ENCODE peak calls at places on chromosome 13, in seven cellular contexts. D is cardiac muscle cell, A is breast epithelium, Y is thoracic aorta, N is uterus, W is kidney, H is mesendoderm. J is an unnamed sample.

GRCh38 chr13:30049692-30050091 is 199.3 kb upstream of the UBL3 start:
- DNase-seq in D (no peak), A (peak; percentile 24), Y (no peak), N (no peak), W (no peak), H (no peak), J (no peak)

GRCh38 chr13:107977175-107977574 is 238.2 kb downstream of the LIG4 start:
- DNase-seq in D (no peak), A (no peak), Y (no peak), N (no peak), W (no peak), H (peak; percentile 12), J (no peak)

GRCh38 chr13:99585609-99586008 is 84.3 kb downstream of the TM9SF2 start:
- DNase-seq in D (peak; percentile 27), A (no peak), Y (no peak), N (no peak), W (no peak), H (no peak), J (no peak)

GRCh38 chr13:42964681-42965305 is 27.2 kb downstream of the EPSTI1 start:
- DNase-seq in D (peak; percentile 31), A (no peak), Y (no peak), N (no peak), W (no peak), H (no peak), J (no peak)

GRCh38 chr13:48828962-48829405 is 146.7 kb upstream of the FNDC3A start:
- DNase-seq in D (no peak), A (no peak), Y (no peak), N (no peak), W (no peak), H (peak; percentile 79), J (no peak)

GRCh38 chr13:51837016-51837415 is 8.0 kb downstream of the TMEM272 start:
- DNase-seq in D (no peak), A (no peak), Y (no peak), N (no peak), W (no peak), H (no peak), J (no peak)

GRCh38 chr13:76974618-76974975 is 17.3 kb upstream of the CLN5 start:
- DNase-seq in D (no peak), A (no peak), Y (no peak), N (no peak), W (no peak), H (no peak), J (no peak)

GRCh38 chr13:50711449-50711848 is 132.0 kb downstream of the DLEU7 start:
- DNase-seq in D (no peak), A (no peak), Y (no peak), N (no peak), W (no peak), H (no peak), J (no peak)

GRCh38 chr13:74187564-74187963 is 53.4 kb upstream of the KLF12 start:
- DNase-seq in D (no peak), A (no peak), Y (no peak), N (no peak), W (no peak), H (peak; percentile 28), J (no peak)

GRCh38 chr13:24112791-24113190 is 47.7 kb upstream of the SPATA13 start:
- DNase-seq in D (peak; percentile 50), A (no peak), Y (no peak), N (no peak), W (no peak), H (no peak), J (no peak)

GRCh38 chr13:103835052-103835451 is 768.8 kb upstream of the SLC10A2 start:
- DNase-seq in D (no peak), A (no peak), Y (no peak), N (no peak), W (no peak), H (no peak), J (no peak)

GRCh38 chr13:101452519-101453485 is at the start of gene ITGBL1:
- DNase-seq in D (peak; percentile 8), A (no peak), Y (no peak), N (no peak), W (peak; percentile 62), H (no peak), J (no peak)

GRCh38 chr13:112740502-112741131 is 50.8 kb downstream of the ATP11A start:
- DNase-seq in D (peak; percentile 71), A (peak; percentile 39), Y (no peak), N (peak; percentile 82), W (peak; percentile 89), H (no peak), J (peak; percentile 86)

GRCh38 chr13:44096906-44097305 is 217.2 kb downstream of the LACC1 start:
- DNase-seq in D (no peak), A (no peak), Y (no peak), N (no peak), W (no peak), H (no peak), J (no peak)

GRCh38 chr13:110499621-110500281 is 61.8 kb downstream of the RAB20 start:
- DNase-seq in D (no peak), A (no peak), Y (no peak), N (no peak), W (no peak), H (no peak), J (no peak)

GRCh38 chr13:41005709-41006108 is 13.4 kb downstream of the ELF1 start:
- DNase-seq in D (no peak), A (no peak), Y (no peak), N (no peak), W (no peak), H (no peak), J (no peak)

GRCh38 chr13:41004875-41005693 is 14.0 kb downstream of the ELF1 start:
- DNase-seq in D (peak; percentile 35), A (no peak), Y (no peak), N (no peak), W (no peak), H (no peak), J (no peak)

GRCh38 chr13:41007359-41008118 is 11.6 kb downstream of the ELF1 start:
- DNase-seq in D (no peak), A (no peak), Y (no peak), N (no peak), W (no peak), H (no peak), J (no peak)

GRCh38 chr13:41006951-41007350 is 12.2 kb downstream of the ELF1 start:
- DNase-seq in D (no peak), A (no peak), Y (no peak), N (no peak), W (no peak), H (no peak), J (no peak)

DNA sequence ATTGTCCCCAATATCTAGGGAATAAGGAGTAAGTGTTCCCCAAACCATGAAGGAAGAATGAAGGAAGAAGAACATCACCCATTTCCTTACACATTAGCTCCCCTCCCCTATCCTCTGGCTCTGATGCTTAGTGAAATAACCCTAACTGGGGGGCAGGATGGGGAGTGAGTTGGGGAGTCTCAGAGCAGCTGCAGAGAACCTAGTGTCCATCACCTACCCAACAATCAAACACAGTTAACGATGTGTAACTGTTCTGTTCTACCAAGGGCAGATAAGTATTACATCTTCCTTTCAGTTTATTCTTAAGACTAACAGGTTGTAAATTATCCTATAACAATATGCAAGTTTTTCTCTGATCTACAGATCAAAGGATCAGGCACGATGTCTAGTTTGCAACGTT is 12.8 kb downstream of the ELF1 start:
- DNase-seq in D (no peak), A (no peak), Y (no peak), N (no peak), W (no peak), H (no peak), J (no peak)
- H3K4me1 ChIP-seq in D (peaks cover 6% of the 10 kb centered on the region), A (no peaks in the 10 kb centered on the region), Y (peaks cover 44% of the 10 kb centered on the region), N (no peaks in the 10 kb centered on the region), W (peaks cover 7% of the 10 kb centered on the region), H (no peaks in the 10 kb centered on the region), J (peaks cover 39% of the 10 kb centered on the region)

GRCh38 chr13:114120486-114121430 is 11.7 kb downstream of the RASA3 start:
- DNase-seq in D (no peak), A (no peak), Y (no peak), N (no peak), W (no peak), H (no peak), J (no peak)

GRCh38 chr13:114116734-114117133 is 15.7 kb downstream of the RASA3 start:
- DNase-seq in D (no peak), A (no peak), Y (no peak), N (peak; percentile 3), W (peak; percentile 45), H (no peak), J (no peak)

GRCh38 chr13:114118763-114119123 is 13.7 kb downstream of the RASA3 start:
- DNase-seq in D (peak; percentile 62), A (no peak), Y (no peak), N (no peak), W (peak; percentile 59), H (no peak), J (no peak)

GRCh38 chr13:114118086-114118762 is 14.2 kb downstream of the RASA3 start:
- DNase-seq in D (no peak), A (no peak), Y (no peak), N (no peak), W (peak; percentile 59), H (no peak), J (no peak)

GRCh38 chr13:114119196-114119595 is 13.2 kb downstream of the RASA3 start:
- DNase-seq in D (peak; percentile 92), A (no peak), Y (no peak), N (peak; percentile 45), W (peak; percentile 83), H (peak; percentile 98), J (no peak)
- H3K4me3 ChIP-seq in D (no peak overlapping the region), A (peak overlapping the region; percentile 30), Y (peak overlapping the region; percentile 66), N (peak overlapping the region; percentile 2), W (no peak overlapping the region), H (no peak overlapping the region), J (no peak overlapping the region)

GRCh38 chr13:97319088-97319487 is 97.0 kb downstream of the MBNL2 start:
- DNase-seq in D (peak; percentile 31), A (no peak), Y (no peak), N (no peak), W (peak; percentile 69), H (no peak), J (no peak)

GRCh38 chr13:97318532-97318931 is 96.4 kb downstream of the MBNL2 start:
- DNase-seq in D (peak; percentile 24), A (no peak), Y (no peak), N (no peak), W (no peak), H (no peak), J (no peak)

GRCh38 chr13:97322740-97323342 is 100.7 kb downstream of the MBNL2 start:
- DNase-seq in D (peak; percentile 52), A (no peak), Y (no peak), N (no peak), W (no peak), H (no peak), J (no peak)

GRCh38 chr13:97321616-97322321 is 99.6 kb downstream of the MBNL2 start:
- DNase-seq in D (no peak), A (no peak), Y (no peak), N (no peak), W (no peak), H (no peak), J (no peak)

DNA sequence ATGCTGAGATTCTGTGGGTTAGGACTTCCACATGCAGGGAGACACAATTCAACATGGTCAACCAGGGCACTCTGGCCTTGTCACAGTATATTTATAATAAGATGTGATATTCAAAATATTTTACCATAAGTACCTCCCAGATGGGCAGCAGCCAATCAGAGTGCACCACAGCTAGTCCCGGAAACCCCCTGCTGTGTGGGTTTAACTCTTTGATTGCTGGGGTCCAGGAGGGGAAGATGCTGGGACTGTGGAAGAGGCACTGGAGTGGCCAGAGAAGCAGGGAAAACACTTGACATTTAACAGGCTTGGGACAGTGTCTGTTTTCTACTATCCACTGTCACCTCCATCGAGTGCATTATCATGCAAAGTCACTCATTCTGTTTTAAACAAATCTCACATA is 99.0 kb downstream of the MBNL2 start:
- DNase-seq in D (no peak), A (no peak), Y (no peak), N (no peak), W (no peak), H (no peak), J (no peak)
- H3K4me1 ChIP-seq in D (no peaks in the 10 kb centered on the region), A (no peaks in the 10 kb centered on the region), Y (peaks cover 11% of the 10 kb centered on the region), N (no peaks in the 10 kb centered on the region), W (peaks cover 7% of the 10 kb centered on the region), H (no peaks in the 10 kb centered on the region), J (peaks cover 32% of the 10 kb centered on the region)

GRCh38 chr13:93984876-93985275 is 494.6 kb downstream of the DCT start:
- DNase-seq in D (no peak), A (no peak), Y (no peak), N (no peak), W (no peak), H (peak; percentile 40), J (no peak)
- H3K4me3 ChIP-seq in D (no peak overlapping the region), A (no peak overlapping the region), Y (no peak overlapping the region), N (no peak overlapping the region), W (no peak overlapping the region), H (no peak overlapping the region), J (no peak overlapping the region)